ENCODE peak calls at places on chromosome 21, in six cellular contexts. One of them, this sample, is unnamed.

GRCh38 chr21:42764883-42765282 is 111.5 kb downstream of the PDE9A start:
- DNase-seq in dorsolateral prefrontal cortex: no peak
- DNase-seq in OCI-LY7: no peak
- DNase-seq in PC-9: no peak
- DNase-seq in transverse colon: no peak
- DNase-seq in kidney: no peak
- DNase-seq in this sample: no peak

GRCh38 chr21:33403128-33403785 is at the start of gene IFNGR2:
- DNase-seq in transverse colon: peak; percentile 50
- DNase-seq in kidney: peak; percentile 83
- DNase-seq in dorsolateral prefrontal cortex: peak; percentile 58
- DNase-seq in OCI-LY7: peak; percentile 68
- DNase-seq in PC-9: no peak
- DNase-seq in this sample: peak; percentile 43

GRCh38 chr21:42219606-42220137 is 732 bp downstream of the ABCG1 start:
- DNase-seq in PC-9: no peak
- DNase-seq in transverse colon: peak; percentile 38
- DNase-seq in dorsolateral prefrontal cortex: peak; percentile 67
- DNase-seq in kidney: peak; percentile 89
- DNase-seq in OCI-LY7: peak; percentile 49
- DNase-seq in this sample: peak; percentile 28

GRCh38 chr21:35635994-35636393 is 424.3 kb downstream of the SETD4 start:
- DNase-seq in dorsolateral prefrontal cortex: no peak
- DNase-seq in PC-9: no peak
- DNase-seq in transverse colon: no peak
- DNase-seq in OCI-LY7: no peak
- DNase-seq in kidney: no peak
- DNase-seq in this sample: no peak

GRCh38 chr21:42438316-42439205 is 34.9 kb downstream of the UBASH3A start:
- DNase-seq in dorsolateral prefrontal cortex: no peak
- DNase-seq in PC-9: no peak
- DNase-seq in kidney: peak; percentile 55
- DNase-seq in OCI-LY7: no peak
- DNase-seq in transverse colon: no peak
- DNase-seq in this sample: no peak

GRCh38 chr21:41763398-41763931 is 3.4 kb downstream of the RIPK4 start:
- DNase-seq in transverse colon: no peak
- DNase-seq in kidney: no peak
- DNase-seq in OCI-LY7: no peak
- DNase-seq in dorsolateral prefrontal cortex: no peak
- DNase-seq in PC-9: peak; percentile 68
- DNase-seq in this sample: no peak

GRCh38 chr21:26236281-26236680 is 65.7 kb upstream of the APP start:
- DNase-seq in dorsolateral prefrontal cortex: no peak
- DNase-seq in transverse colon: no peak
- DNase-seq in kidney: no peak
- DNase-seq in PC-9: no peak
- DNase-seq in OCI-LY7: no peak
- DNase-seq in this sample: no peak

GRCh38 chr21:34202553-34203332 is 129.4 kb downstream of the MRPS6 start:
- DNase-seq in dorsolateral prefrontal cortex: no peak
- DNase-seq in transverse colon: peak; percentile 23
- DNase-seq in kidney: peak; percentile 87
- DNase-seq in PC-9: no peak
- DNase-seq in OCI-LY7: no peak
- DNase-seq in this sample: peak; percentile 74

GRCh38 chr21:33685613-33686197 is 43.4 kb downstream of the ITSN1 start:
- DNase-seq in PC-9: peak; percentile 80
- DNase-seq in dorsolateral prefrontal cortex: no peak
- DNase-seq in kidney: no peak
- DNase-seq in transverse colon: no peak
- DNase-seq in OCI-LY7: no peak
- DNase-seq in this sample: no peak

GRCh38 chr21:27476696-27477095 is 509.8 kb upstream of the ADAMTS5 start:
- DNase-seq in PC-9: no peak
- DNase-seq in transverse colon: no peak
- DNase-seq in kidney: no peak
- DNase-seq in dorsolateral prefrontal cortex: no peak
- DNase-seq in OCI-LY7: no peak
- DNase-seq in this sample: peak; percentile 36

GRCh38 chr21:43716376-43717165 is 2.4 kb upstream of the PDXK start:
- DNase-seq in dorsolateral prefrontal cortex: no peak
- DNase-seq in kidney: no peak
- DNase-seq in transverse colon: peak; percentile 61
- DNase-seq in PC-9: no peak
- DNase-seq in OCI-LY7: peak; percentile 86
- DNase-seq in this sample: no peak

GRCh38 chr21:17783816-17784598 is 35.1 kb downstream of the C21orf91 start:
- DNase-seq in PC-9: no peak
- DNase-seq in kidney: no peak
- DNase-seq in OCI-LY7: peak; percentile 84
- DNase-seq in transverse colon: peak; percentile 22
- DNase-seq in dorsolateral prefrontal cortex: no peak
- DNase-seq in this sample: no peak

GRCh38 chr21:16592399-16592798 is 862.6 kb downstream of the USP25 start:
- DNase-seq in transverse colon: no peak
- DNase-seq in kidney: no peak
- DNase-seq in PC-9: no peak
- DNase-seq in dorsolateral prefrontal cortex: no peak
- DNase-seq in OCI-LY7: no peak
- DNase-seq in this sample: no peak

GRCh38 chr21:45894891-45895777 is 86.4 kb upstream of the COL6A1 start:
- DNase-seq in dorsolateral prefrontal cortex: no peak
- DNase-seq in kidney: peak; percentile 54
- DNase-seq in transverse colon: no peak
- DNase-seq in PC-9: no peak
- DNase-seq in OCI-LY7: no peak
- DNase-seq in this sample: no peak

GRCh38 chr21:17925000-17925610 is 105.9 kb upstream of the C21orf91 start:
- DNase-seq in transverse colon: peak; percentile 42
- DNase-seq in dorsolateral prefrontal cortex: no peak
- DNase-seq in OCI-LY7: peak; percentile 76
- DNase-seq in kidney: no peak
- DNase-seq in PC-9: peak; percentile 50
- DNase-seq in this sample: peak; percentile 83

GRCh38 chr21:46385846-46386725 is 62.1 kb downstream of the PCNT start:
- DNase-seq in dorsolateral prefrontal cortex: no peak
- DNase-seq in OCI-LY7: no peak
- DNase-seq in kidney: no peak
- DNase-seq in PC-9: no peak
- DNase-seq in transverse colon: no peak
- DNase-seq in this sample: no peak

GRCh38 chr21:33028759-33029511 is 3.2 kb downstream of the OLIG2 start:
- DNase-seq in OCI-LY7: no peak
- DNase-seq in transverse colon: no peak
- DNase-seq in kidney: no peak
- DNase-seq in dorsolateral prefrontal cortex: no peak
- DNase-seq in PC-9: no peak
- DNase-seq in this sample: no peak

GRCh38 chr21:34223376-34223775 is 140.4 kb upstream of the KCNE2 start:
- DNase-seq in PC-9: no peak
- DNase-seq in transverse colon: no peak
- DNase-seq in dorsolateral prefrontal cortex: no peak
- DNase-seq in OCI-LY7: no peak
- DNase-seq in kidney: no peak
- DNase-seq in this sample: no peak

GRCh38 chr21:31410763-31411278 is 66.8 kb upstream of the TIAM1 start:
- DNase-seq in PC-9: no peak
- DNase-seq in OCI-LY7: peak; percentile 38
- DNase-seq in dorsolateral prefrontal cortex: no peak
- DNase-seq in kidney: no peak
- DNase-seq in transverse colon: no peak
- DNase-seq in this sample: no peak

GRCh38 chr21:33684068-33684467 is 41.8 kb downstream of the ITSN1 start:
- DNase-seq in kidney: no peak
- DNase-seq in PC-9: no peak
- DNase-seq in OCI-LY7: no peak
- DNase-seq in transverse colon: no peak
- DNase-seq in dorsolateral prefrontal cortex: no peak
- DNase-seq in this sample: no peak

GRCh38 chr21:44774972-44775371 is 26.6 kb downstream of the UBE2G2 start:
- DNase-seq in transverse colon: no peak
- DNase-seq in kidney: no peak
- DNase-seq in dorsolateral prefrontal cortex: no peak
- DNase-seq in PC-9: no peak
- DNase-seq in OCI-LY7: no peak
- DNase-seq in this sample: no peak

GRCh38 chr21:35095859-35096291 is 46.8 kb upstream of the RUNX1 start:
- DNase-seq in PC-9: no peak
- DNase-seq in dorsolateral prefrontal cortex: no peak
- DNase-seq in kidney: no peak
- DNase-seq in transverse colon: no peak
- DNase-seq in OCI-LY7: no peak
- DNase-seq in this sample: no peak

GRCh38 chr21:40466893-40467483 is 380.0 kb downstream of the DSCAM start:
- DNase-seq in kidney: no peak
- DNase-seq in PC-9: no peak
- DNase-seq in dorsolateral prefrontal cortex: no peak
- DNase-seq in transverse colon: no peak
- DNase-seq in OCI-LY7: peak; percentile 4
- DNase-seq in this sample: peak; percentile 56

GRCh38 chr21:16741228-16741665 is 771.6 kb upstream of the CXADR start:
- DNase-seq in PC-9: no peak
- DNase-seq in kidney: no peak
- DNase-seq in dorsolateral prefrontal cortex: no peak
- DNase-seq in transverse colon: no peak
- DNase-seq in OCI-LY7: no peak
- DNase-seq in this sample: no peak

GRCh38 chr21:29196021-29196663 is 65.7 kb downstream of the MAP3K7CL start:
- DNase-seq in transverse colon: peak; percentile 51
- DNase-seq in OCI-LY7: peak; percentile 55
- DNase-seq in dorsolateral prefrontal cortex: no peak
- DNase-seq in PC-9: peak; percentile 87
- DNase-seq in kidney: no peak
- DNase-seq in this sample: peak; percentile 36

GRCh38 chr21:31509108-31510017 is 150.1 kb upstream of the SOD1 start:
- DNase-seq in transverse colon: peak; percentile 29
- DNase-seq in dorsolateral prefrontal cortex: peak; percentile 49
- DNase-seq in PC-9: peak; percentile 73
- DNase-seq in OCI-LY7: peak; percentile 64
- DNase-seq in kidney: no peak
- DNase-seq in this sample: no peak

GRCh38 chr21:33451634-33452071 is 28.1 kb downstream of the TMEM50B start:
- DNase-seq in transverse colon: no peak
- DNase-seq in kidney: no peak
- DNase-seq in dorsolateral prefrontal cortex: no peak
- DNase-seq in PC-9: no peak
- DNase-seq in OCI-LY7: no peak
- DNase-seq in this sample: no peak

GRCh38 chr21:46552274-46552673 is 52.6 kb downstream of the S100B start:
- DNase-seq in transverse colon: no peak
- DNase-seq in kidney: no peak
- DNase-seq in OCI-LY7: no peak
- DNase-seq in dorsolateral prefrontal cortex: no peak
- DNase-seq in PC-9: no peak
- DNase-seq in this sample: no peak

GRCh38 chr21:32147041-32147440 is 131.8 kb downstream of the MIS18A start:
- DNase-seq in transverse colon: no peak
- DNase-seq in dorsolateral prefrontal cortex: no peak
- DNase-seq in kidney: no peak
- DNase-seq in PC-9: no peak
- DNase-seq in OCI-LY7: no peak
- DNase-seq in this sample: no peak

DNA sequence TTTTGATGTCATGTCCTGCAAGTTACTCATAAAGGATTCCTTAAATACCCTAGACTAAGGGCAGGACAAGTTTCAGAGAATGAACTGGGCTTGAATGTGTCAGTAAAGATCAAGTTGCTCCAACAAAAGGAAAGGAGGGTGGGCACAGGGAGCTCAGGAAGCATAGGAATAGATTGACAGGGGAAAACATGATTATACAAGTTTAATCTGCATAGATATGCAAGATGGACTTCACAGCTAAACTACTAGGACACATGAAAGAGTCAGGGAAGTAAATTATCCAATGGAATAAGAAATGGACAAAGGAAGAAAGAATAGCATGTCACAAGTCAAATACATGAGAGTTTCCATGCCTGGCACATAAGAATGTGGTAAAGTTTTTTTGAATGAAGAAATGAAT is 203.9 kb upstream of the SAMSN1 start:
- DNase-seq in kidney: no peak
- DNase-seq in dorsolateral prefrontal cortex: no peak
- DNase-seq in PC-9: no peak
- DNase-seq in OCI-LY7: no peak
- DNase-seq in transverse colon: no peak
- DNase-seq in this sample: no peak
- H3K4me3 ChIP-seq in kidney: no peak overlapping the region
- H3K4me3 ChIP-seq in dorsolateral prefrontal cortex: no peak overlapping the region
- H3K4me3 ChIP-seq in PC-9: no peak overlapping the region
- H3K4me3 ChIP-seq in OCI-LY7: no peak overlapping the region
- H3K4me3 ChIP-seq in transverse colon: no peak overlapping the region
- H3K4me3 ChIP-seq in this sample: no peak overlapping the region

GRCh38 chr21:21238882-21239400 is 240.7 kb downstream of the NCAM2 start:
- DNase-seq in dorsolateral prefrontal cortex: no peak
- DNase-seq in PC-9: no peak
- DNase-seq in kidney: no peak
- DNase-seq in OCI-LY7: no peak
- DNase-seq in transverse colon: no peak
- DNase-seq in this sample: no peak
- TF ChIP-seq CTCF in dorsolateral prefrontal cortex: no peak
- TF ChIP-seq CTCF in PC-9: no peak
- TF ChIP-seq CTCF in kidney: no peak
- TF ChIP-seq CTCF in OCI-LY7: no peak
- TF ChIP-seq CTCF in transverse colon: no peak
- TF ChIP-seq CTCF in this sample: no peak

GRCh38 chr21:36706482-36706852 is 7.6 kb downstream of the SIM2 start:
- DNase-seq in transverse colon: no peak
- DNase-seq in dorsolateral prefrontal cortex: no peak
- DNase-seq in kidney: no peak
- DNase-seq in PC-9: no peak
- DNase-seq in OCI-LY7: no peak
- DNase-seq in this sample: no peak

GRCh38 chr21:36706951-36707762 is 8.2 kb downstream of the SIM2 start:
- DNase-seq in OCI-LY7: no peak
- DNase-seq in dorsolateral prefrontal cortex: no peak
- DNase-seq in PC-9: no peak
- DNase-seq in kidney: no peak
- DNase-seq in transverse colon: no peak
- DNase-seq in this sample: no peak

GRCh38 chr21:36709030-36709867 is 10.3 kb downstream of the SIM2 start:
- DNase-seq in PC-9: no peak
- DNase-seq in dorsolateral prefrontal cortex: no peak
- DNase-seq in OCI-LY7: no peak
- DNase-seq in transverse colon: no peak
- DNase-seq in kidney: no peak
- DNase-seq in this sample: no peak

GRCh38 chr21:36708512-36709029 is 9.7 kb downstream of the SIM2 start:
- DNase-seq in transverse colon: no peak
- DNase-seq in PC-9: no peak
- DNase-seq in dorsolateral prefrontal cortex: no peak
- DNase-seq in OCI-LY7: no peak
- DNase-seq in kidney: no peak
- DNase-seq in this sample: no peak

GRCh38 chr21:36707763-36708511 is 9.0 kb downstream of the SIM2 start:
- DNase-seq in PC-9: no peak
- DNase-seq in transverse colon: no peak
- DNase-seq in dorsolateral prefrontal cortex: no peak
- DNase-seq in OCI-LY7: no peak
- DNase-seq in kidney: no peak
- DNase-seq in this sample: no peak
- H3K4me3 ChIP-seq in PC-9: no peak overlapping the region
- H3K4me3 ChIP-seq in transverse colon: no peak overlapping the region
- H3K4me3 ChIP-seq in dorsolateral prefrontal cortex: no peak overlapping the region
- H3K4me3 ChIP-seq in OCI-LY7: no peak overlapping the region
- H3K4me3 ChIP-seq in kidney: peak overlapping the region; percentile 29
- H3K4me3 ChIP-seq in this sample: no peak overlapping the region

GRCh38 chr21:37220981-37221664 is 46.0 kb downstream of the VPS26C start:
- DNase-seq in PC-9: no peak
- DNase-seq in OCI-LY7: peak; percentile 97
- DNase-seq in dorsolateral prefrontal cortex: peak; percentile 94
- DNase-seq in transverse colon: peak; percentile 95
- DNase-seq in kidney: peak; percentile 98
- DNase-seq in this sample: peak; percentile 98
- TF ChIP-seq CTCF in PC-9: no peak
- TF ChIP-seq CTCF in OCI-LY7: peak; percentile 77
- TF ChIP-seq CTCF in dorsolateral prefrontal cortex: peak; percentile 78
- TF ChIP-seq CTCF in transverse colon: peak; percentile 42
- TF ChIP-seq CTCF in kidney: peak; percentile 8
- TF ChIP-seq CTCF in this sample: peak; percentile 36